ENCODE peak calls at places on chromosomes 1 and 21, in six cellular contexts. S, X, D, J, B and M are unnamed samples.

GRCh38 chr1:222996307-222996983 is 146.6 kb downstream of the TLR5 start:
- DNase-seq in S (no peak), X (no peak), D (no peak), J (no peak), B (no peak), M (no peak)

GRCh38 chr1:155912056-155912536 is 947 bp upstream of the RIT1 start:
- DNase-seq in S (no peak), X (no peak), D (no peak), J (no peak), B (no peak), M (no peak)

GRCh38 chr1:233635765-233636502 is 22.0 kb downstream of the KCNK1 start:
- DNase-seq in S (no peak), X (no peak), D (peak), J (no peak), B (no peak), M (no peak)

GRCh38 chr1:27298632-27299384 is 23.2 kb upstream of the TMEM222 start:
- DNase-seq in S (no peak), X (no peak), D (no peak), J (no peak), B (no peak), M (no peak)

GRCh38 chr21:33273044-33273443 is 6.9 kb downstream of the IL10RB start:
- DNase-seq in S (no peak), X (no peak), D (no peak), J (no peak), B (no peak), M (no peak)

GRCh38 chr1:8903908-8904650 is 25.6 kb upstream of the ENO1 start:
- DNase-seq in S (no peak), X (peak), D (no peak), J (no peak), B (peak), M (no peak)

GRCh38 chr21:38439957-38440356 is 58.3 kb downstream of the ERG start:
- DNase-seq in S (peak), X (no peak), D (no peak), J (no peak), B (no peak), M (no peak)

GRCh38 chr1:9630331-9631081 is 21.0 kb upstream of the PIK3CD start:
- DNase-seq in S (no peak), X (no peak), D (no peak), J (no peak), B (no peak), M (no peak)

GRCh38 chr1:235741294-235741693 is 91.7 kb upstream of the GNG4 start:
- DNase-seq in S (no peak), X (peak), D (no peak), J (no peak), B (no peak), M (no peak)

GRCh38 chr1:76433528-76433927 is 359.0 kb downstream of the ST6GALNAC3 start:
- DNase-seq in S (no peak), X (no peak), D (no peak), J (no peak), B (no peak), M (no peak)

GRCh38 chr1:26391450-26391849 is 18.9 kb upstream of the ZNF683 start:
- DNase-seq in S (no peak), X (peak), D (peak), J (no peak), B (no peak), M (no peak)

GRCh38 chr1:84083321-84083720 is 60.8 kb upstream of the PRKACB start:
- DNase-seq in S (no peak), X (no peak), D (no peak), J (no peak), B (no peak), M (no peak)

GRCh38 chr1:170624141-170624540 is 39.8 kb upstream of the PRRX1 start:
- DNase-seq in S (no peak), X (no peak), D (no peak), J (no peak), B (no peak), M (no peak)

GRCh38 chr1:200838676-200839445 is 33.9 kb upstream of the GPR25 start:
- DNase-seq in S (no peak), X (no peak), D (no peak), J (no peak), B (no peak), M (no peak)

GRCh38 chr21:41480086-41480690 is 27.8 kb downstream of the TMPRSS2 start:
- DNase-seq in S (no peak), X (no peak), D (no peak), J (no peak), B (no peak), M (no peak)

GRCh38 chr1:13892671-13893325 is 192.8 kb downstream of the PRDM2 start:
- DNase-seq in S (peak), X (no peak), D (peak), J (no peak), B (peak), M (no peak)

GRCh38 chr21:39316062-39316461 is 2.6 kb upstream of the BRWD1 start:
- DNase-seq in S (no peak), X (no peak), D (no peak), J (no peak), B (no peak), M (no peak)

GRCh38 chr1:55882931-55883330 is 667.8 kb upstream of the USP24 start:
- DNase-seq in S (no peak), X (no peak), D (no peak), J (no peak), B (no peak), M (no peak)

GRCh38 chr1:42128499-42128898 is 24.7 kb upstream of the GUCA2B start:
- DNase-seq in S (no peak), X (no peak), D (no peak), J (no peak), B (no peak), M (no peak)

GRCh38 chr1:225638853-225639252 is 14.1 kb downstream of the ENAH start:
- DNase-seq in S (no peak), X (no peak), D (no peak), J (no peak), B (no peak), M (no peak)

GRCh38 chr1:66542811-66543767 is 9.1 kb downstream of the SGIP1 start:
- DNase-seq in S (peak), X (peak), D (peak), J (no peak), B (peak), M (no peak)

GRCh38 chr1:2358072-2358471 is 33.3 kb downstream of the MORN1 start:
- DNase-seq in S (no peak), X (no peak), D (no peak), J (no peak), B (peak), M (no peak)

GRCh38 chr1:113905435-113905861 is 322 bp downstream of the DCLRE1B start:
- DNase-seq in S (peak), X (no peak), D (peak), J (no peak), B (no peak), M (no peak)

GRCh38 chr1:18501833-18502232 is 21.1 kb downstream of the KLHDC7A start:
- DNase-seq in S (no peak), X (no peak), D (no peak), J (no peak), B (no peak), M (no peak)

GRCh38 chr1:35947547-35947946 is 16.6 kb downstream of the AGO3 start:
- DNase-seq in S (no peak), X (no peak), D (no peak), J (no peak), B (no peak), M (no peak)

GRCh38 chr1:79790950-79791349 is 784.4 kb upstream of the ADGRL4 start:
- DNase-seq in S (no peak), X (no peak), D (no peak), J (no peak), B (no peak), M (no peak)

GRCh38 chr1:197814306-197814705 is 39.0 kb upstream of the DENND1B start:
- DNase-seq in S (no peak), X (no peak), D (no peak), J (no peak), B (no peak), M (no peak)

GRCh38 chr1:12669529-12670068 is 25.7 kb downstream of the AADACL4 start:
- DNase-seq in S (no peak), X (no peak), D (no peak), J (no peak), B (no peak), M (no peak)

GRCh38 chr1:53518775-53519174 is 59.6 kb downstream of the DMRTB1 start:
- DNase-seq in S (no peak), X (no peak), D (no peak), J (no peak), B (no peak), M (no peak)

GRCh38 chr1:207891148-207891547 is 19.8 kb downstream of the CD34 start:
- DNase-seq in S (no peak), X (no peak), D (no peak), J (no peak), B (no peak), M (no peak)

GRCh38 chr1:170932236-170932635 is 3.1 kb upstream of the MROH9 start:
- DNase-seq in S (no peak), X (no peak), D (no peak), J (no peak), B (no peak), M (no peak)

GRCh38 chr1:181166377-181167196 is 78.1 kb downstream of the IER5 start:
- DNase-seq in S (peak), X (peak), D (peak), J (no peak), B (peak), M (peak)

GRCh38 chr1:113966013-113966412 is 13.3 kb upstream of the OLFML3 start:
- DNase-seq in S (no peak), X (no peak), D (no peak), J (no peak), B (no peak), M (no peak)

GRCh38 chr1:228174482-228175315 is 9.1 kb downstream of the IBA57 start:
- DNase-seq in S (no peak), X (peak), D (peak), J (no peak), B (no peak), M (no peak)